ENCODE peak calls at places on chromosomes 12 and 14, in nine cellular contexts. O is endodermal cell; B is HFFc6; Q is mesothelial cell of epicardium; L is iPS-NIHi11; N is AG04449; I is WTC11; U is stimulated activated CD4-positive, alpha-beta T cell treated with anti-CD3 and anti-CD28 coated beads, Interleukin-2, amount 100 ng/mL, for 48 hours; P is lower leg skin. E is an unnamed sample.

GRCh38 chr12:56020437-56021189 is at the start of gene IKZF4:
- DNase-seq in Q (no peak), U (no peak), P (no peak), B (no peak), L (peak), N (no peak), O (peak), I (peak), E (no peak)

GRCh38 chr14:101823081-101823480 is 61.6 kb downstream of the PPP2R5C start:
- DNase-seq in O (no peak), U (no peak), P (no peak), L (no peak), I (no peak), B (no peak), Q (no peak), N (no peak), E (no peak)

GRCh38 chr14:104967414-104968152 is 10.6 kb downstream of the AHNAK2 start:
- DNase-seq in P (peak), L (peak), U (no peak), N (no peak), B (no peak), O (peak), I (peak), Q (no peak), E (no peak)

GRCh38 chr14:72710212-72710611 is 183.7 kb downstream of the DPF3 start:
- DNase-seq in Q (no peak), B (no peak), P (no peak), N (peak), L (no peak), O (no peak), U (no peak), I (no peak), E (no peak)

GRCh38 chr12:20486233-20486632 is 117.9 kb downstream of the PDE3A start:
- DNase-seq in P (no peak), Q (no peak), N (no peak), O (no peak), L (no peak), I (no peak), B (peak), U (no peak), E (no peak)

GRCh38 chr12:124469193-124469888 is 98.1 kb downstream of the NCOR2 start:
- DNase-seq in B (no peak), P (no peak), U (no peak), I (peak), O (peak), Q (no peak), N (no peak), L (peak), E (peak)

GRCh38 chr12:122366685-122367475 is 55.6 kb downstream of the CLIP1 start:
- DNase-seq in I (no peak), N (peak), U (no peak), B (peak), L (peak), O (peak), Q (no peak), P (peak), E (peak)

GRCh38 chr14:74414793-74415437 is 11.1 kb downstream of the SYNDIG1L start:
- DNase-seq in P (no peak), N (no peak), L (no peak), Q (no peak), U (no peak), O (peak), I (no peak), B (no peak), E (no peak)

GRCh38 chr12:21972055-21972454 is 30.8 kb upstream of the ABCC9 start:
- DNase-seq in N (no peak), P (no peak), O (no peak), B (no peak), U (no peak), L (no peak), I (no peak), Q (no peak), E (no peak)

GRCh38 chr14:94615823-94616570 is 3.8 kb downstream of the SERPINA3 start:
- DNase-seq in I (no peak), N (no peak), B (no peak), O (no peak), U (no peak), P (peak), Q (no peak), L (no peak), E (no peak)

GRCh38 chr12:31896514-31897039 is 62.6 kb upstream of the RESF1 start:
- DNase-seq in I (no peak), N (no peak), B (no peak), Q (no peak), L (no peak), O (no peak), P (peak), U (peak), E (no peak)

GRCh38 chr14:31745741-31746140 is 184.5 kb downstream of the NUBPL start:
- DNase-seq in L (no peak), I (no peak), U (no peak), Q (no peak), P (no peak), B (no peak), N (no peak), O (peak), E (peak)

GRCh38 chr14:20610002-20610765 is 19.0 kb upstream of the RNASE12 start:
- DNase-seq in B (peak), O (peak), L (peak), P (peak), I (peak), Q (peak), U (peak), N (no peak), E (no peak)

GRCh38 chr14:52977798-52978197 is 26.9 kb upstream of the FERMT2 start:
- DNase-seq in P (no peak), Q (no peak), B (no peak), O (no peak), L (no peak), I (no peak), U (no peak), N (no peak), E (no peak)

GRCh38 chr14:79016828-79017505 is 846.8 kb downstream of the NRXN3 start:
- DNase-seq in O (no peak), I (no peak), N (peak), P (no peak), L (no peak), B (peak), U (no peak), Q (no peak), E (no peak)

GRCh38 chr12:100339071-100339470 is 17.8 kb upstream of the SLC17A8 start:
- DNase-seq in N (no peak), O (no peak), I (no peak), L (no peak), P (no peak), B (no peak), U (no peak), Q (no peak), E (no peak)

GRCh38 chr14:23306113-23306411 is 571 bp upstream of the BCL2L2 start:
- DNase-seq in B (no peak), O (no peak), Q (no peak), N (no peak), I (no peak), U (no peak), L (no peak), P (no peak), E (no peak)

GRCh38 chr12:88889326-88890110 is 309.2 kb upstream of the KITLG start:
- DNase-seq in Q (no peak), O (no peak), L (no peak), B (no peak), P (no peak), U (no peak), N (no peak), I (no peak), E (no peak)

GRCh38 chr12:32568241-32568640 is 110.9 kb upstream of the DNM1L start:
- DNase-seq in U (no peak), P (no peak), I (no peak), Q (no peak), B (peak), N (peak), L (no peak), O (no peak), E (no peak)